ENCODE peak calls at places on chromosomes 16 and 17, in four cellular contexts. L is H1, D is HepG2, U is GM12878. Y is an unnamed sample.

GRCh38 chr17:40598021-40598927 is 33.0 kb upstream of the CCR7 start:
- DNase-seq in L (no peak), D (no peak), U (no peak), Y (no peak)

GRCh38 chr17:82687375-82687861 is 11.1 kb downstream of the RAB40B start:
- DNase-seq in D (no peak), L (no peak), U (peak), Y (no peak)

GRCh38 chr16:70370924-70371323 is 24.2 kb downstream of the DDX19A start:
- DNase-seq in L (no peak), D (no peak), U (no peak), Y (no peak)

GRCh38 chr16:56343661-56344517 is 81.5 kb downstream of the AMFR start:
- DNase-seq in L (no peak), D (no peak), U (no peak), Y (peak)

GRCh38 chr17:49580055-49580721 is 4.5 kb downstream of the NXPH3 start:
- DNase-seq in D (no peak), U (no peak), L (no peak), Y (no peak)

GRCh38 chr16:46783800-46784199 is 35.7 kb upstream of the MYLK3 start:
- DNase-seq in D (no peak), L (no peak), U (no peak), Y (no peak)

GRCh38 chr17:29158515-29159275 is 21.5 kb downstream of the MYO18A start:
- DNase-seq in L (no peak), D (peak), U (no peak), Y (no peak)

GRCh38 chr16:81551821-81552304 is 107.3 kb downstream of the CMIP start:
- DNase-seq in L (no peak), U (no peak), D (no peak), Y (no peak)

GRCh38 chr17:57873261-57874057 is 23.6 kb upstream of the MRPS23 start:
- DNase-seq in D (no peak), L (no peak), U (no peak), Y (no peak)

GRCh38 chr16:19136549-19137196 is 22.9 kb downstream of the ITPRIPL2 start:
- DNase-seq in U (no peak), L (no peak), D (no peak), Y (no peak)

GRCh38 chr16:89170346-89171215 is 967 bp upstream of the CDH15 start:
- DNase-seq in D (no peak), L (peak), U (no peak), Y (peak)

GRCh38 chr16:88452485-88453216 is 429 bp upstream of the ZFPM1 start:
- DNase-seq in U (peak), L (peak), D (peak), Y (peak)

GRCh38 chr17:16255481-16255901 is 38.5 kb downstream of the PIGL start:
- DNase-seq in U (no peak), D (peak), L (peak), Y (no peak)

GRCh38 chr16:58177347-58177710 is 20.6 kb downstream of the CSNK2A2 start:
- DNase-seq in L (no peak), D (no peak), U (no peak), Y (no peak)

GRCh38 chr17:27339836-27340550 is 46.1 kb downstream of the WSB1 start:
- DNase-seq in U (no peak), D (peak), L (no peak), Y (peak)

GRCh38 chr16:12110361-12111107 is 134.0 kb downstream of the SNX29 start:
- DNase-seq in U (no peak), L (no peak), D (no peak), Y (no peak)

GRCh38 chr17:29561541-29562517 is 5.0 kb downstream of the ABHD15 start:
- DNase-seq in D (no peak), L (no peak), U (no peak), Y (no peak)

GRCh38 chr16:8905168-8905762 is 23.1 kb downstream of the LITAFD start:
- DNase-seq in D (peak), U (no peak), L (no peak), Y (no peak)

GRCh38 chr17:17911003-17911613 is 61.1 kb downstream of the TOM1L2 start:
- DNase-seq in U (no peak), L (no peak), D (no peak), Y (no peak)

GRCh38 chr17:37708616-37709212 is 36.1 kb downstream of the HNF1B start:
- DNase-seq in U (no peak), L (no peak), D (peak), Y (no peak)

GRCh38 chr17:19755821-19756510 is 7.9 kb upstream of the ALDH3A1 start:
- DNase-seq in L (no peak), U (no peak), D (no peak), Y (no peak)

GRCh38 chr17:33602981-33603380 is 309.9 kb upstream of the ASIC2 start:
- DNase-seq in D (no peak), U (no peak), L (no peak), Y (no peak)

GRCh38 chr16:12519986-12520385 is 283.7 kb downstream of the CPPED1 start:
- DNase-seq in L (no peak), U (no peak), D (no peak), Y (no peak)

GRCh38 chr17:58808609-58809563 is 53.2 kb downstream of the PPM1E start:
- DNase-seq in L (no peak), D (no peak), U (no peak), Y (no peak)

GRCh38 chr17:21029515-21029914 is 13.3 kb downstream of the USP22 start:
- DNase-seq in L (no peak), U (no peak), D (no peak), Y (no peak)

GRCh38 chr16:56600398-56600999 is 7.9 kb upstream of the MT2A start:
- DNase-seq in U (no peak), D (peak), L (no peak), Y (peak)

GRCh38 chr17:78125138-78125913 is 3.2 kb downstream of the TMC6 start:
- DNase-seq in L (no peak), D (no peak), U (no peak), Y (no peak)

GRCh38 chr16:2470603-2471015 is 488 bp upstream of the NTN3 start:
- DNase-seq in U (no peak), L (no peak), D (no peak), Y (no peak)

GRCh38 chr16:28279006-28279405 is 13.3 kb upstream of the SBK1 start:
- DNase-seq in L (no peak), D (no peak), U (no peak), Y (no peak)

GRCh38 chr16:72434159-72434558 is 262.2 kb upstream of the PMFBP1 start:
- DNase-seq in U (no peak), L (no peak), D (no peak), Y (no peak)

GRCh38 chr17:18250259-18250658 is 8.3 kb downstream of the FLII start:
- DNase-seq in L (no peak), U (no peak), D (no peak), Y (no peak)

GRCh38 chr17:77745702-77746101 is 212.8 kb upstream of the TNRC6C start:
- DNase-seq in D (no peak), U (no peak), L (no peak), Y (no peak)

GRCh38 chr17:81409190-81409935 is 14.1 kb downstream of the BAHCC1 start:
- DNase-seq in D (no peak), L (no peak), U (no peak), Y (peak)

GRCh38 chr17:81832608-81833159 is 407 bp downstream of the MCRIP1 start:
- DNase-seq in L (no peak), U (no peak), D (no peak), Y (peak)

GRCh38 chr16:63617047-63617989 is 1504.5 kb downstream of the CDH11 start:
- DNase-seq in U (no peak), D (no peak), L (no peak), Y (no peak)

GRCh38 chr17:67160791-67161190 is 84.2 kb downstream of the HELZ start:
- DNase-seq in U (no peak), D (no peak), L (no peak), Y (no peak)

GRCh38 chr17:73698966-73699365 is 54.7 kb upstream of the SDK2 start:
- DNase-seq in L (no peak), D (no peak), U (no peak), Y (no peak)

GRCh38 chr17:22266231-22266630 is 573.9 kb downstream of the KCNJ18 start:
- DNase-seq in L (no peak), D (no peak), U (no peak), Y (peak)

GRCh38 chr16:17144431-17144830 is 326.3 kb downstream of the XYLT1 start:
- DNase-seq in U (no peak), L (no peak), D (no peak), Y (no peak)
- TF ChIP-seq HDAC6 in U (no peak), L (no peak), D (no peak), Y (no peak)

GRCh38 chr17:8359769-8360168 is 16.7 kb downstream of the KRABD2 start:
- DNase-seq in L (no peak), U (no peak), D (no peak), Y (peak)
- TF ChIP-seq POLR2AphosphoS5 in L (no peak), U (no peak), D (no peak), Y (no peak)

GRCh38 chr16:29985271-29985811 is 10.1 kb downstream of the HIRIP3 start:
- DNase-seq in L (no peak), D (no peak), U (no peak), Y (no peak)
- TF ChIP-seq HDAC6 in L (no peak), D (no peak), U (no peak), Y (no peak)

DNA sequence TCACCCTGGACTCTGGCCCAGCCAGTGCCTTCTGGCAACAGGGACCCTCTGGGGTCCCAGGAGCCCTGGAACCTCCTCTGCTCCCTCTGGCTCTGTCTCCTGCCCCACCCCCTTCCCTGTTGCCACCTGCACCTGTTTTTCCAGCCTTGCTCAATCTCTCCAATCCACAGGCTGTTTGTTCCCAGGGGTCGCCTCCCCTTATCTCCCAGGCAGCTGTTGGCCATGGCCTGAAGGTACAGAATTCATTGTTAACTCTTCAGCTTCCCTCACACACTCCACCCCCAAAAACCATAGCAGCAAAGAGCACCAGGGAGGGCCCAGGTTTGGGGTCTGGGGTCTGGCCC is 39.3 kb upstream of the TOB1 start:
- DNase-seq in U (no peak), D (peak), L (no peak), Y (no peak)
- TF ChIP-seq POLR2AphosphoS5 in U (no peak), D (peak), L (no peak), Y (no peak)

Y was measured in K562.